ENCODE peak calls at places on chromosomes 3 and 15, in nine cellular contexts. One of them, this sample, is unnamed.

GRCh38 chr3:32816439-32817194 is 1.2 kb upstream of the TRIM71 start:
- DNase-seq in HEK293T: peak; percentile 72
- DNase-seq in activated CD4-positive, alpha-beta T cell treated with anti-CD3 and anti-CD28 coated beads, Interleukin-2, amount 50 U/mL, for 24 hours: no peak
- DNase-seq in cardiac fibroblast: no peak
- DNase-seq in effector memory CD4-positive, alpha-beta T cell: no peak
- DNase-seq in SJSA1: peak; percentile 33
- DNase-seq in NCI-H2171: no peak
- DNase-seq in GDM1: peak; percentile 57
- DNase-seq in activated T-helper 1 cell treated with anti-CD3 and anti-CD28 coated beads, Interleukin-2, amount 50 U/mL, for 16 hours: no peak
- DNase-seq in this sample: no peak

GRCh38 chr15:34031987-34032760 is 6.8 kb downstream of the AVEN start:
- DNase-seq in activated T-helper 1 cell treated with anti-CD3 and anti-CD28 coated beads, Interleukin-2, amount 50 U/mL, for 16 hours: no peak
- DNase-seq in effector memory CD4-positive, alpha-beta T cell: no peak
- DNase-seq in HEK293T: no peak
- DNase-seq in GDM1: no peak
- DNase-seq in SJSA1: no peak
- DNase-seq in activated CD4-positive, alpha-beta T cell treated with anti-CD3 and anti-CD28 coated beads, Interleukin-2, amount 50 U/mL, for 24 hours: no peak
- DNase-seq in cardiac fibroblast: no peak
- DNase-seq in NCI-H2171: no peak
- DNase-seq in this sample: no peak

GRCh38 chr3:43006825-43007224 is 27.7 kb downstream of the GASK1A start:
- DNase-seq in activated CD4-positive, alpha-beta T cell treated with anti-CD3 and anti-CD28 coated beads, Interleukin-2, amount 50 U/mL, for 24 hours: no peak
- DNase-seq in SJSA1: no peak
- DNase-seq in cardiac fibroblast: no peak
- DNase-seq in GDM1: no peak
- DNase-seq in activated T-helper 1 cell treated with anti-CD3 and anti-CD28 coated beads, Interleukin-2, amount 50 U/mL, for 16 hours: no peak
- DNase-seq in effector memory CD4-positive, alpha-beta T cell: no peak
- DNase-seq in HEK293T: no peak
- DNase-seq in NCI-H2171: no peak
- DNase-seq in this sample: no peak

GRCh38 chr3:42376397-42376798 is 34.0 kb downstream of the LYZL4 start:
- DNase-seq in SJSA1: peak; percentile 2
- DNase-seq in GDM1: no peak
- DNase-seq in activated T-helper 1 cell treated with anti-CD3 and anti-CD28 coated beads, Interleukin-2, amount 50 U/mL, for 16 hours: no peak
- DNase-seq in NCI-H2171: no peak
- DNase-seq in HEK293T: no peak
- DNase-seq in effector memory CD4-positive, alpha-beta T cell: no peak
- DNase-seq in cardiac fibroblast: peak; percentile 67
- DNase-seq in activated CD4-positive, alpha-beta T cell treated with anti-CD3 and anti-CD28 coated beads, Interleukin-2, amount 50 U/mL, for 24 hours: peak; percentile 21
- DNase-seq in this sample: peak; percentile 8

GRCh38 chr3:60017631-60018030 is 967.8 kb upstream of the CFAP20DC start:
- DNase-seq in NCI-H2171: no peak
- DNase-seq in effector memory CD4-positive, alpha-beta T cell: no peak
- DNase-seq in SJSA1: no peak
- DNase-seq in HEK293T: no peak
- DNase-seq in cardiac fibroblast: no peak
- DNase-seq in activated CD4-positive, alpha-beta T cell treated with anti-CD3 and anti-CD28 coated beads, Interleukin-2, amount 50 U/mL, for 24 hours: peak; percentile 72
- DNase-seq in activated T-helper 1 cell treated with anti-CD3 and anti-CD28 coated beads, Interleukin-2, amount 50 U/mL, for 16 hours: no peak
- DNase-seq in GDM1: no peak
- DNase-seq in this sample: peak; percentile 27

GRCh38 chr15:90021108-90021507 is 20.0 kb downstream of the ZNF710 start:
- DNase-seq in SJSA1: no peak
- DNase-seq in HEK293T: no peak
- DNase-seq in GDM1: no peak
- DNase-seq in effector memory CD4-positive, alpha-beta T cell: no peak
- DNase-seq in NCI-H2171: no peak
- DNase-seq in activated T-helper 1 cell treated with anti-CD3 and anti-CD28 coated beads, Interleukin-2, amount 50 U/mL, for 16 hours: no peak
- DNase-seq in cardiac fibroblast: no peak
- DNase-seq in activated CD4-positive, alpha-beta T cell treated with anti-CD3 and anti-CD28 coated beads, Interleukin-2, amount 50 U/mL, for 24 hours: no peak
- DNase-seq in this sample: no peak

GRCh38 chr3:71903141-71903540 is 118.2 kb upstream of the PROK2 start:
- DNase-seq in activated T-helper 1 cell treated with anti-CD3 and anti-CD28 coated beads, Interleukin-2, amount 50 U/mL, for 16 hours: no peak
- DNase-seq in SJSA1: no peak
- DNase-seq in activated CD4-positive, alpha-beta T cell treated with anti-CD3 and anti-CD28 coated beads, Interleukin-2, amount 50 U/mL, for 24 hours: no peak
- DNase-seq in cardiac fibroblast: peak; percentile 17
- DNase-seq in NCI-H2171: no peak
- DNase-seq in GDM1: no peak
- DNase-seq in HEK293T: no peak
- DNase-seq in effector memory CD4-positive, alpha-beta T cell: no peak
- DNase-seq in this sample: no peak

GRCh38 chr3:111738238-111738637 is 120.8 kb upstream of the PHLDB2 start:
- DNase-seq in activated CD4-positive, alpha-beta T cell treated with anti-CD3 and anti-CD28 coated beads, Interleukin-2, amount 50 U/mL, for 24 hours: no peak
- DNase-seq in NCI-H2171: no peak
- DNase-seq in activated T-helper 1 cell treated with anti-CD3 and anti-CD28 coated beads, Interleukin-2, amount 50 U/mL, for 16 hours: no peak
- DNase-seq in HEK293T: no peak
- DNase-seq in SJSA1: no peak
- DNase-seq in cardiac fibroblast: no peak
- DNase-seq in GDM1: no peak
- DNase-seq in effector memory CD4-positive, alpha-beta T cell: no peak
- DNase-seq in this sample: no peak

GRCh38 chr15:34799149-34799824 is 3.9 kb upstream of the ACTC1 start:
- DNase-seq in SJSA1: no peak
- DNase-seq in effector memory CD4-positive, alpha-beta T cell: no peak
- DNase-seq in GDM1: no peak
- DNase-seq in HEK293T: no peak
- DNase-seq in cardiac fibroblast: peak; percentile 33
- DNase-seq in activated T-helper 1 cell treated with anti-CD3 and anti-CD28 coated beads, Interleukin-2, amount 50 U/mL, for 16 hours: no peak
- DNase-seq in NCI-H2171: peak; percentile 66
- DNase-seq in activated CD4-positive, alpha-beta T cell treated with anti-CD3 and anti-CD28 coated beads, Interleukin-2, amount 50 U/mL, for 24 hours: no peak
- DNase-seq in this sample: no peak

GRCh38 chr3:186057594-186057993 is 51.3 kb downstream of the ETV5 start:
- DNase-seq in activated CD4-positive, alpha-beta T cell treated with anti-CD3 and anti-CD28 coated beads, Interleukin-2, amount 50 U/mL, for 24 hours: no peak
- DNase-seq in SJSA1: no peak
- DNase-seq in HEK293T: no peak
- DNase-seq in effector memory CD4-positive, alpha-beta T cell: no peak
- DNase-seq in GDM1: no peak
- DNase-seq in cardiac fibroblast: peak; percentile 63
- DNase-seq in NCI-H2171: no peak
- DNase-seq in activated T-helper 1 cell treated with anti-CD3 and anti-CD28 coated beads, Interleukin-2, amount 50 U/mL, for 16 hours: no peak
- DNase-seq in this sample: peak; percentile 20

GRCh38 chr3:160981217-160981938 is 123.8 kb downstream of the B3GALNT1 start:
- DNase-seq in activated CD4-positive, alpha-beta T cell treated with anti-CD3 and anti-CD28 coated beads, Interleukin-2, amount 50 U/mL, for 24 hours: no peak
- DNase-seq in HEK293T: no peak
- DNase-seq in NCI-H2171: no peak
- DNase-seq in activated T-helper 1 cell treated with anti-CD3 and anti-CD28 coated beads, Interleukin-2, amount 50 U/mL, for 16 hours: no peak
- DNase-seq in effector memory CD4-positive, alpha-beta T cell: no peak
- DNase-seq in SJSA1: no peak
- DNase-seq in cardiac fibroblast: peak; percentile 12
- DNase-seq in GDM1: no peak
- DNase-seq in this sample: no peak

GRCh38 chr15:70559223-70559823 is 204.0 kb downstream of the UACA start:
- DNase-seq in HEK293T: no peak
- DNase-seq in activated T-helper 1 cell treated with anti-CD3 and anti-CD28 coated beads, Interleukin-2, amount 50 U/mL, for 16 hours: peak; percentile 29
- DNase-seq in SJSA1: peak; percentile 15
- DNase-seq in effector memory CD4-positive, alpha-beta T cell: peak; percentile 43
- DNase-seq in NCI-H2171: peak; percentile 19
- DNase-seq in GDM1: peak; percentile 83
- DNase-seq in activated CD4-positive, alpha-beta T cell treated with anti-CD3 and anti-CD28 coated beads, Interleukin-2, amount 50 U/mL, for 24 hours: peak; percentile 57
- DNase-seq in cardiac fibroblast: peak; percentile 61
- DNase-seq in this sample: no peak